ENCODE peak calls at places on chromosome X, in seven cellular contexts. One of them, this sample, is unnamed.

GRCh38 chrX:118325453-118325852 is 20.5 kb upstream of the WDR44 start:
- DNase-seq in transverse colon: no peak
- DNase-seq in Panc1: no peak
- DNase-seq in suprapubic skin: no peak
- DNase-seq in stomach: no peak
- DNase-seq in sigmoid colon: no peak
- DNase-seq in breast epithelium: no peak
- DNase-seq in this sample: no peak

GRCh38 chrX:119411959-119412358 is 12.8 kb downstream of the SLC25A43 start:
- DNase-seq in sigmoid colon: no peak
- DNase-seq in Panc1: no peak
- DNase-seq in stomach: no peak
- DNase-seq in breast epithelium: no peak
- DNase-seq in suprapubic skin: no peak
- DNase-seq in transverse colon: no peak
- DNase-seq in this sample: no peak

GRCh38 chrX:108456971-108457477 is 17.4 kb downstream of the COL4A5 start:
- DNase-seq in transverse colon: no peak
- DNase-seq in stomach: no peak
- DNase-seq in sigmoid colon: no peak
- DNase-seq in breast epithelium: no peak
- DNase-seq in suprapubic skin: no peak
- DNase-seq in Panc1: no peak
- DNase-seq in this sample: no peak

GRCh38 chrX:41730101-41730500 is 6.1 kb downstream of the GPR82 start:
- DNase-seq in suprapubic skin: no peak
- DNase-seq in stomach: no peak
- DNase-seq in Panc1: no peak
- DNase-seq in transverse colon: no peak
- DNase-seq in sigmoid colon: no peak
- DNase-seq in breast epithelium: no peak
- DNase-seq in this sample: no peak

GRCh38 chrX:23952984-23953907 is 45.4 kb downstream of the CXorf58 start:
- DNase-seq in suprapubic skin: no peak
- DNase-seq in transverse colon: no peak
- DNase-seq in breast epithelium: no peak
- DNase-seq in sigmoid colon: no peak
- DNase-seq in Panc1: no peak
- DNase-seq in stomach: no peak
- DNase-seq in this sample: no peak

GRCh38 chrX:153764786-153765137 is 713 bp downstream of the PLXNB3 start:
- DNase-seq in suprapubic skin: no peak
- DNase-seq in Panc1: no peak
- DNase-seq in transverse colon: no peak
- DNase-seq in breast epithelium: no peak
- DNase-seq in sigmoid colon: peak
- DNase-seq in stomach: no peak
- DNase-seq in this sample: no peak

GRCh38 chrX:148976571-148976970 is 476.2 kb downstream of the AFF2 start:
- DNase-seq in transverse colon: no peak
- DNase-seq in stomach: no peak
- DNase-seq in suprapubic skin: no peak
- DNase-seq in sigmoid colon: no peak
- DNase-seq in breast epithelium: no peak
- DNase-seq in Panc1: no peak
- DNase-seq in this sample: no peak

GRCh38 chrX:41526925-41527324 is 79.8 kb downstream of the NYX start:
- DNase-seq in transverse colon: no peak
- DNase-seq in sigmoid colon: no peak
- DNase-seq in Panc1: no peak
- DNase-seq in breast epithelium: no peak
- DNase-seq in suprapubic skin: no peak
- DNase-seq in stomach: no peak
- DNase-seq in this sample: no peak

GRCh38 chrX:129932792-129933321 is 26.9 kb downstream of the UTP14A start:
- DNase-seq in transverse colon: peak
- DNase-seq in stomach: no peak
- DNase-seq in suprapubic skin: peak
- DNase-seq in breast epithelium: no peak
- DNase-seq in Panc1: no peak
- DNase-seq in sigmoid colon: peak
- DNase-seq in this sample: no peak

GRCh38 chrX:50107470-50107869 is 93.3 kb downstream of the AKAP4 start:
- DNase-seq in suprapubic skin: no peak
- DNase-seq in Panc1: no peak
- DNase-seq in sigmoid colon: no peak
- DNase-seq in stomach: no peak
- DNase-seq in transverse colon: no peak
- DNase-seq in breast epithelium: no peak
- DNase-seq in this sample: no peak

GRCh38 chrX:20965270-20966044 is 408.8 kb upstream of the CNKSR2 start:
- DNase-seq in stomach: no peak
- DNase-seq in sigmoid colon: no peak
- DNase-seq in transverse colon: no peak
- DNase-seq in suprapubic skin: no peak
- DNase-seq in breast epithelium: no peak
- DNase-seq in Panc1: no peak
- DNase-seq in this sample: no peak

GRCh38 chrX:151359931-151360871 is 36.8 kb upstream of the VMA21 start:
- DNase-seq in sigmoid colon: no peak
- DNase-seq in stomach: peak
- DNase-seq in Panc1: no peak
- DNase-seq in suprapubic skin: no peak
- DNase-seq in breast epithelium: no peak
- DNase-seq in transverse colon: no peak
- DNase-seq in this sample: no peak

GRCh38 chrX:12949927-12950656 is 24.8 kb upstream of the TMSB4X start:
- DNase-seq in breast epithelium: peak
- DNase-seq in suprapubic skin: peak
- DNase-seq in stomach: peak
- DNase-seq in sigmoid colon: peak
- DNase-seq in Panc1: no peak
- DNase-seq in transverse colon: peak
- DNase-seq in this sample: no peak

GRCh38 chrX:123291623-123292022 is 107.5 kb downstream of the GRIA3 start:
- DNase-seq in transverse colon: no peak
- DNase-seq in sigmoid colon: no peak
- DNase-seq in stomach: peak
- DNase-seq in suprapubic skin: no peak
- DNase-seq in breast epithelium: no peak
- DNase-seq in Panc1: no peak
- DNase-seq in this sample: no peak

GRCh38 chrX:53223068-53223693 is 1.8 kb downstream of the KDM5C start:
- DNase-seq in Panc1: no peak
- DNase-seq in stomach: no peak
- DNase-seq in breast epithelium: no peak
- DNase-seq in transverse colon: peak
- DNase-seq in sigmoid colon: no peak
- DNase-seq in suprapubic skin: no peak
- DNase-seq in this sample: no peak

GRCh38 chrX:119266364-119266995 is 30.4 kb downstream of the PGRMC1 start:
- DNase-seq in suprapubic skin: no peak
- DNase-seq in stomach: no peak
- DNase-seq in breast epithelium: no peak
- DNase-seq in transverse colon: peak
- DNase-seq in Panc1: peak
- DNase-seq in sigmoid colon: no peak
- DNase-seq in this sample: no peak

GRCh38 chrX:48578661-48579128 is 4.4 kb downstream of the RBM3 start:
- DNase-seq in suprapubic skin: no peak
- DNase-seq in stomach: no peak
- DNase-seq in sigmoid colon: no peak
- DNase-seq in Panc1: no peak
- DNase-seq in transverse colon: no peak
- DNase-seq in breast epithelium: no peak
- DNase-seq in this sample: no peak

GRCh38 chrX:110418220-110418856 is 59.7 kb downstream of the RTL9 start:
- DNase-seq in stomach: peak
- DNase-seq in sigmoid colon: no peak
- DNase-seq in Panc1: no peak
- DNase-seq in suprapubic skin: no peak
- DNase-seq in transverse colon: no peak
- DNase-seq in breast epithelium: no peak
- DNase-seq in this sample: no peak

GRCh38 chrX:19303216-19303880 is 40.4 kb upstream of the PDHA1 start:
- DNase-seq in transverse colon: no peak
- DNase-seq in Panc1: no peak
- DNase-seq in stomach: no peak
- DNase-seq in breast epithelium: no peak
- DNase-seq in sigmoid colon: peak
- DNase-seq in suprapubic skin: no peak
- DNase-seq in this sample: no peak

GRCh38 chrX:110985470-110985869 is 110.5 kb upstream of the PAK3 start:
- DNase-seq in breast epithelium: no peak
- DNase-seq in transverse colon: no peak
- DNase-seq in Panc1: no peak
- DNase-seq in sigmoid colon: no peak
- DNase-seq in suprapubic skin: no peak
- DNase-seq in stomach: no peak
- DNase-seq in this sample: no peak

GRCh38 chrX:152899874-152900719 is 2.2 kb downstream of the ZNF185 start:
- DNase-seq in breast epithelium: no peak
- DNase-seq in suprapubic skin: no peak
- DNase-seq in sigmoid colon: no peak
- DNase-seq in stomach: no peak
- DNase-seq in Panc1: no peak
- DNase-seq in transverse colon: no peak
- DNase-seq in this sample: no peak

GRCh38 chrX:96918864-96919263 is 35.2 kb downstream of the RPA4 start:
- DNase-seq in stomach: no peak
- DNase-seq in breast epithelium: no peak
- DNase-seq in transverse colon: no peak
- DNase-seq in suprapubic skin: no peak
- DNase-seq in sigmoid colon: no peak
- DNase-seq in Panc1: no peak
- DNase-seq in this sample: no peak

GRCh38 chrX:146264763-146265375 is 447.2 kb downstream of the SLITRK2 start:
- DNase-seq in transverse colon: no peak
- DNase-seq in suprapubic skin: no peak
- DNase-seq in sigmoid colon: no peak
- DNase-seq in breast epithelium: no peak
- DNase-seq in Panc1: no peak
- DNase-seq in stomach: no peak
- DNase-seq in this sample: no peak

GRCh38 chrX:36950495-36951253 is 57.5 kb upstream of the FAM47C start:
- DNase-seq in stomach: no peak
- DNase-seq in Panc1: no peak
- DNase-seq in suprapubic skin: no peak
- DNase-seq in breast epithelium: no peak
- DNase-seq in transverse colon: no peak
- DNase-seq in sigmoid colon: no peak
- DNase-seq in this sample: no peak

GRCh38 chrX:74535633-74536141 is 78.7 kb downstream of the RLIM start:
- DNase-seq in transverse colon: peak
- DNase-seq in suprapubic skin: peak
- DNase-seq in sigmoid colon: peak
- DNase-seq in Panc1: no peak
- DNase-seq in stomach: peak
- DNase-seq in breast epithelium: peak
- DNase-seq in this sample: peak

GRCh38 chrX:41922125-41922521 is 1.2 kb downstream of the CASK start:
- DNase-seq in transverse colon: no peak
- DNase-seq in sigmoid colon: no peak
- DNase-seq in stomach: no peak
- DNase-seq in suprapubic skin: no peak
- DNase-seq in Panc1: no peak
- DNase-seq in breast epithelium: no peak
- DNase-seq in this sample: no peak

GRCh38 chrX:118218079-118218478 is 101.5 kb upstream of the KLHL13 start:
- DNase-seq in Panc1: no peak
- DNase-seq in stomach: no peak
- DNase-seq in transverse colon: no peak
- DNase-seq in sigmoid colon: no peak
- DNase-seq in breast epithelium: no peak
- DNase-seq in suprapubic skin: no peak
- DNase-seq in this sample: no peak

GRCh38 chrX:16931371-16931770 is 15.1 kb upstream of the REPS2 start:
- DNase-seq in suprapubic skin: no peak
- DNase-seq in stomach: no peak
- DNase-seq in transverse colon: no peak
- DNase-seq in sigmoid colon: no peak
- DNase-seq in Panc1: no peak
- DNase-seq in breast epithelium: no peak
- DNase-seq in this sample: no peak

GRCh38 chrX:2676794-2677675 is 14.1 kb upstream of the CD99 start:
- DNase-seq in suprapubic skin: no peak
- DNase-seq in Panc1: no peak
- DNase-seq in stomach: no peak
- DNase-seq in sigmoid colon: no peak
- DNase-seq in breast epithelium: no peak
- DNase-seq in transverse colon: no peak
- DNase-seq in this sample: no peak
- H3K4me3 ChIP-seq in suprapubic skin: no peak
- H3K4me3 ChIP-seq in Panc1: no peak
- H3K4me3 ChIP-seq in stomach: no peak
- H3K4me3 ChIP-seq in sigmoid colon: no peak
- H3K4me3 ChIP-seq in breast epithelium: no peak
- H3K4me3 ChIP-seq in transverse colon: no peak
- H3K4me3 ChIP-seq in this sample: no peak

GRCh38 chrX:45824471-45824870 is 623.8 kb upstream of the DIPK2B start:
- DNase-seq in suprapubic skin: no peak
- DNase-seq in stomach: no peak
- DNase-seq in Panc1: peak
- DNase-seq in transverse colon: no peak
- DNase-seq in sigmoid colon: no peak
- DNase-seq in breast epithelium: no peak
- DNase-seq in this sample: no peak
- TF ChIP-seq CTCF in suprapubic skin: no peak
- TF ChIP-seq CTCF in stomach: no peak
- TF ChIP-seq CTCF in Panc1: peak
- TF ChIP-seq CTCF in transverse colon: no peak
- TF ChIP-seq CTCF in sigmoid colon: no peak
- TF ChIP-seq CTCF in breast epithelium: no peak
- TF ChIP-seq CTCF in this sample: no peak

GRCh38 chrX:65745992-65746391 is 78.5 kb downstream of the MSN start:
- DNase-seq in breast epithelium: no peak
- DNase-seq in stomach: no peak
- DNase-seq in sigmoid colon: no peak
- DNase-seq in Panc1: no peak
- DNase-seq in transverse colon: peak
- DNase-seq in suprapubic skin: no peak
- DNase-seq in this sample: no peak
- TF ChIP-seq POLR2AphosphoS5 in breast epithelium: no peak
- TF ChIP-seq POLR2AphosphoS5 in stomach: no peak
- TF ChIP-seq POLR2AphosphoS5 in sigmoid colon: no peak
- TF ChIP-seq POLR2AphosphoS5 in Panc1: no peak
- TF ChIP-seq POLR2AphosphoS5 in transverse colon: no peak
- TF ChIP-seq POLR2AphosphoS5 in suprapubic skin: no peak
- TF ChIP-seq POLR2AphosphoS5 in this sample: no peak

DNA sequence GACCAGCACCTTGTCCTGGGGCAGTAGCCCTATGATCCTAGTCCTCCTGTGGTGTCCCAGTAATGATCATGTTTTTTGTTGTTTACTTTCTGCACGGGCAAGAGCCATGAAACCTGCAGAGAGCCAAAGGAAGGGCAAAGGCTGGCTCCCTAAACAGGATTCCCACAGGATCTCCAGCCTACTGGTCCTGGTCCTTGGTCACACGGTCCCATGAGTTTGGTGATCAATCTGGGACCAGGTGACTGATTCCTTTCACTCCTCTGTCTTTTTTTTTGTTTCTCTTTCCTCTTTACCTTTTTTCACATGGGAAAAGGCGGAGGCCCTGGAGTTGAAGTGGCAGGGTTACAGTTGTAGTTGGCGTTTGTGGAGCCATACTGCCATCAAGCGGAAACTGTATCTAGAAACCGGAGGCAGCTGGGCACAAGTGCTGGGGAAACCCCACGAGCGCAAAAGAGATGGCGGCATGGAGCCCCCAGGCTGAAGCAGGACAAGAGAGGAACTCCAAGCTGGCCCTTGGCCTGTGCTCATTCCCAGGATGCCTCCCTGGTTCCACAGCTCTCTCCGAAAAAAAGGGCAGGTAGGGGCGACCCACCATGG is 34.6 kb downstream of the NBDY start:
- DNase-seq in sigmoid colon: peak
- DNase-seq in stomach: peak
- DNase-seq in Panc1: no peak
- DNase-seq in transverse colon: peak
- DNase-seq in suprapubic skin: peak
- DNase-seq in breast epithelium: peak
- DNase-seq in this sample: peak
- H3K4me3 ChIP-seq in sigmoid colon: no peak
- H3K4me3 ChIP-seq in stomach: no peak
- H3K4me3 ChIP-seq in Panc1: no peak
- H3K4me3 ChIP-seq in transverse colon: no peak
- H3K4me3 ChIP-seq in suprapubic skin: no peak
- H3K4me3 ChIP-seq in breast epithelium: peak
- H3K4me3 ChIP-seq in this sample: peak